ENCODE peak calls at places on chromosomes 3 and 15, in five cellular contexts. B, T, D, U and H are unnamed samples.

GRCh38 chr3:133259767-133260166 is 140.1 kb upstream of the BFSP2 start:
- DNase-seq in B (no peak), T (no peak), D (no peak), U (no peak), H (no peak)

GRCh38 chr15:68379759-68380290 is 52.1 kb downstream of the ITGA11 start:
- DNase-seq in B (no peak), T (no peak), D (no peak), U (no peak), H (no peak)

GRCh38 chr3:112761062-112761638 is 85.5 kb downstream of the CD200R1L start:
- DNase-seq in B (no peak), T (no peak), D (no peak), U (no peak), H (no peak)

GRCh38 chr3:46710671-46711295 is 6.9 kb downstream of the PRSS50 start:
- DNase-seq in B (no peak), T (no peak), D (no peak), U (no peak), H (no peak)

GRCh38 chr15:35624881-35625280 is 78.9 kb upstream of the DPH6 start:
- DNase-seq in B (no peak), T (no peak), D (no peak), U (no peak), H (no peak)

GRCh38 chr3:99410789-99411311 is 227.5 kb upstream of the COL8A1 start:
- DNase-seq in B (no peak), T (no peak), D (no peak), U (no peak), H (no peak)

GRCh38 chr3:20121088-20121487 is 64.9 kb downstream of the SGO1 start:
- DNase-seq in B (no peak), T (no peak), D (no peak), U (no peak), H (no peak)

GRCh38 chr3:114308830-114309229 is 15.0 kb downstream of the TIGIT start:
- DNase-seq in B (peak; percentile 28), T (no peak), D (no peak), U (peak; percentile 67), H (no peak)

GRCh38 chr3:168047190-168047795 is 48.4 kb downstream of the GOLIM4 start:
- DNase-seq in B (peak; percentile 45), T (no peak), D (peak; percentile 36), U (no peak), H (no peak)

GRCh38 chr3:96863129-96863740 is 48.8 kb downstream of the EPHA6 start:
- DNase-seq in B (no peak), T (no peak), D (peak; percentile 51), U (no peak), H (no peak)

GRCh38 chr3:56908004-56908403 is 106.3 kb upstream of the ARHGEF3 start:
- DNase-seq in B (no peak), T (no peak), D (no peak), U (no peak), H (no peak)

GRCh38 chr3:151384741-151385174 is at the start of gene P2RY12:
- DNase-seq in B (no peak), T (no peak), D (no peak), U (no peak), H (no peak)

GRCh38 chr15:38474155-38474757 is 20.3 kb downstream of the FAM98B start:
- DNase-seq in B (peak; percentile 43), T (no peak), D (peak; percentile 13), U (peak; percentile 39), H (no peak)

GRCh38 chr15:56739964-56740640 is 6.8 kb upstream of the ZNF280D start:
- DNase-seq in B (no peak), T (no peak), D (no peak), U (no peak), H (no peak)
- TF ChIP-seq CTCF in B (peak; percentile 16), T (no peak), D (no peak), U (no peak), H (no peak)

GRCh38 chr3:11653298-11654055 is 9.8 kb upstream of the VGLL4 start:
- DNase-seq in B (no peak), T (no peak), D (no peak), U (no peak), H (no peak)
- TF ChIP-seq CTCF in B (no peak), T (no peak), D (no peak), U (no peak), H (no peak)

GRCh38 chr15:53811530-53811929 is 52.1 kb upstream of the WDR72 start:
- DNase-seq in B (no peak), T (no peak), D (no peak), U (no peak), H (no peak)
- TF ChIP-seq CTCF in B (no peak), T (peak; percentile 12), D (no peak), U (no peak), H (peak; percentile 56)

GRCh38 chr3:28268989-28269388 is 27.6 kb downstream of the CMC1 start:
- DNase-seq in B (no peak), T (no peak), D (no peak), U (no peak), H (no peak)
- TF ChIP-seq CTCF in B (no peak), T (no peak), D (no peak), U (peak; percentile 26), H (peak; percentile 30)